ENCODE peak calls at places on chromosomes 5 and 9, in five cellular contexts. One of them, this sample, is unnamed.

GRCh38 chr5:149940077-149940574 is 4.5 kb downstream of the PDE6A start:
- DNase-seq in GM06990: peak
- DNase-seq in HL-60: peak
- DNase-seq in fibroblast of the aortic adventitia: peak
- DNase-seq in Peyer's patch: no peak
- DNase-seq in this sample: peak

GRCh38 chr5:141628175-141628788 is 8.4 kb downstream of the HDAC3 start:
- DNase-seq in Peyer's patch: no peak
- DNase-seq in HL-60: no peak
- DNase-seq in fibroblast of the aortic adventitia: peak
- DNase-seq in GM06990: no peak
- DNase-seq in this sample: no peak

GRCh38 chr9:117403848-117404247 is 11.0 kb downstream of the ASTN2 start:
- DNase-seq in fibroblast of the aortic adventitia: no peak
- DNase-seq in Peyer's patch: no peak
- DNase-seq in GM06990: no peak
- DNase-seq in HL-60: no peak
- DNase-seq in this sample: no peak

GRCh38 chr5:149611327-149611726 is 30.0 kb downstream of the ARHGEF37 start:
- DNase-seq in GM06990: no peak
- DNase-seq in fibroblast of the aortic adventitia: peak
- DNase-seq in HL-60: no peak
- DNase-seq in Peyer's patch: peak
- DNase-seq in this sample: peak

GRCh38 chr9:3906437-3907213 is 380.8 kb upstream of the RFX3 start:
- DNase-seq in GM06990: no peak
- DNase-seq in Peyer's patch: no peak
- DNase-seq in HL-60: no peak
- DNase-seq in fibroblast of the aortic adventitia: peak
- DNase-seq in this sample: peak

GRCh38 chr9:3736186-3736585 is 210.4 kb upstream of the RFX3 start:
- DNase-seq in Peyer's patch: no peak
- DNase-seq in HL-60: peak
- DNase-seq in GM06990: no peak
- DNase-seq in fibroblast of the aortic adventitia: peak
- DNase-seq in this sample: peak

GRCh38 chr5:121748690-121749089 is 103.0 kb upstream of the FTMT start:
- DNase-seq in GM06990: no peak
- DNase-seq in fibroblast of the aortic adventitia: no peak
- DNase-seq in HL-60: no peak
- DNase-seq in Peyer's patch: no peak
- DNase-seq in this sample: no peak

GRCh38 chr5:100584889-100585288 is 49.7 kb downstream of the FAM174A start:
- DNase-seq in Peyer's patch: no peak
- DNase-seq in HL-60: no peak
- DNase-seq in fibroblast of the aortic adventitia: no peak
- DNase-seq in GM06990: no peak
- DNase-seq in this sample: no peak

GRCh38 chr5:401216-402034 is 41.6 kb upstream of the EXOC3 start:
- DNase-seq in fibroblast of the aortic adventitia: no peak
- DNase-seq in Peyer's patch: peak
- DNase-seq in GM06990: no peak
- DNase-seq in HL-60: no peak
- DNase-seq in this sample: no peak

GRCh38 chr9:89319015-89319905 is 960 bp downstream of the SECISBP2 start:
- DNase-seq in HL-60: no peak
- DNase-seq in Peyer's patch: no peak
- DNase-seq in GM06990: no peak
- DNase-seq in fibroblast of the aortic adventitia: no peak
- DNase-seq in this sample: peak

GRCh38 chr5:76030343-76030742 is 52.8 kb upstream of the SV2C start:
- DNase-seq in fibroblast of the aortic adventitia: no peak
- DNase-seq in GM06990: no peak
- DNase-seq in HL-60: no peak
- DNase-seq in Peyer's patch: no peak
- DNase-seq in this sample: no peak

GRCh38 chr5:38765461-38765861 is 80.4 kb upstream of the OSMR start:
- DNase-seq in GM06990: no peak
- DNase-seq in Peyer's patch: no peak
- DNase-seq in fibroblast of the aortic adventitia: peak
- DNase-seq in HL-60: no peak
- DNase-seq in this sample: peak

GRCh38 chr9:81906656-81907055 is 21.6 kb upstream of the SPATA31D4 start:
- DNase-seq in Peyer's patch: no peak
- DNase-seq in GM06990: no peak
- DNase-seq in HL-60: no peak
- DNase-seq in fibroblast of the aortic adventitia: peak
- DNase-seq in this sample: no peak

GRCh38 chr5:158601118-158601517 is 498.6 kb downstream of the EBF1 start:
- DNase-seq in fibroblast of the aortic adventitia: no peak
- DNase-seq in GM06990: no peak
- DNase-seq in HL-60: no peak
- DNase-seq in Peyer's patch: no peak
- DNase-seq in this sample: no peak

GRCh38 chr5:139043127-139043905 is 154.9 kb downstream of the SIL1 start:
- DNase-seq in GM06990: no peak
- DNase-seq in fibroblast of the aortic adventitia: peak
- DNase-seq in Peyer's patch: no peak
- DNase-seq in HL-60: no peak
- DNase-seq in this sample: no peak

GRCh38 chr9:94717656-94718225 is 8.8 kb upstream of the AOPEP start:
- DNase-seq in HL-60: no peak
- DNase-seq in Peyer's patch: no peak
- DNase-seq in fibroblast of the aortic adventitia: peak
- DNase-seq in GM06990: no peak
- DNase-seq in this sample: peak
- H3K4me3 ChIP-seq in HL-60: no peak
- H3K4me3 ChIP-seq in Peyer's patch: no peak
- H3K4me3 ChIP-seq in fibroblast of the aortic adventitia: no peak
- H3K4me3 ChIP-seq in GM06990: no peak
- H3K4me3 ChIP-seq in this sample: no peak

GRCh38 chr9:19376931-19377330 is 3.1 kb downstream of the RPS6 start:
- DNase-seq in fibroblast of the aortic adventitia: no peak
- DNase-seq in Peyer's patch: no peak
- DNase-seq in GM06990: no peak
- DNase-seq in HL-60: no peak
- DNase-seq in this sample: no peak
- H3K4me3 ChIP-seq in fibroblast of the aortic adventitia: peak
- H3K4me3 ChIP-seq in Peyer's patch: no peak
- H3K4me3 ChIP-seq in GM06990: peak
- H3K4me3 ChIP-seq in HL-60: peak
- H3K4me3 ChIP-seq in this sample: no peak

DNA sequence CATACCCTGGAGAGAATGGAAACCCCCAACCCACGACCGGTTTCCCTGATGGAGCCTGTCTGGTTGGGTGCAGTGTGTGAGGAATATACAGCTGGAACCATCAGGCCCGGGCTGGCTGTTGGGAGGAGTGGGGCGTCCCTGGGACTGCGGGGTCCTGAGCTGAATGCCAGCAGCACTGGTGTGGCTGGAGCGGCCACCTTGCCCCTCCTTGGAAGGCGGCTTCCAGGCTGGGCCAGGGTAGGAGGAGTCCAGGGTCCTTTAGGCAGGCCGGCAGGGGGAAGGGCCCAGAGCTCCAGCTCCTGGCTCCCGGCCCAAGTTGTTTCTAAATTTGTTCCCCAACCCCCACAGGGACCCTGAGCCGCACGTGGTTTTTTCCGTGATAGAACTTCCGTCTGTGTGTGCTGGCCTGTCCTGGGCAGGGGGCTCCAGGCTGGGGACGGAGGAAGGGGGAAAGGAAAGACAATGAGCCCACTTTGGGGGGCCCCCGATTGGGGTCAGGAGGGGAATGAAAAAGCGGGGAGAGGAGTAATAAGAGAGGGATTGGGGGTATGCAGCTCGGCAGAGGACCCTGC is 683 bp upstream of the TOR4A start:
- DNase-seq in HL-60: peak
- DNase-seq in fibroblast of the aortic adventitia: peak
- DNase-seq in Peyer's patch: peak
- DNase-seq in GM06990: peak
- DNase-seq in this sample: peak
- H3K4me3 ChIP-seq in HL-60: peak
- H3K4me3 ChIP-seq in fibroblast of the aortic adventitia: peak
- H3K4me3 ChIP-seq in Peyer's patch: peak
- H3K4me3 ChIP-seq in GM06990: peak
- H3K4me3 ChIP-seq in this sample: peak

DNA sequence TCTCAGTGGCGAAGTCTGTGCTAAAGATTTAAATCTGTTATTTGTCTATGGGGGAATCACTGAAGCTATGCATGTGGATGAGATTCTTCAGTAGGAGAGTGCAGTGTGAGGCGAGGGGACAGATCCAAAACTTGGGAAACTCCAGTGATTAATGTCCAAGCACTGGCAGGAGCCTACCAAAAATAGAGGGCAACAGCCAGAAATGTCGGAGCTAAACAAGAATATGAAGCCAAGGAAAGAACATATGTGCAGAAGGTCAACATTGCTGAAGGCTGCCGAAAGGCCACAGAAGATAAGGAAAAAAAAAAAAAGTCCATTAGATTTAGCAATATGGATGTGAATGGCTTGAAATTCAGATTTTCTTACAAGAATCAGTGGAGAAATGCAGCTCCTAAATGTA is 61.8 kb downstream of the C6 start:
- DNase-seq in GM06990: no peak
- DNase-seq in Peyer's patch: no peak
- DNase-seq in fibroblast of the aortic adventitia: peak
- DNase-seq in HL-60: no peak
- DNase-seq in this sample: no peak
- H3K4me3 ChIP-seq in GM06990: no peak
- H3K4me3 ChIP-seq in Peyer's patch: no peak
- H3K4me3 ChIP-seq in fibroblast of the aortic adventitia: no peak
- H3K4me3 ChIP-seq in HL-60: no peak
- H3K4me3 ChIP-seq in this sample: no peak

DNA sequence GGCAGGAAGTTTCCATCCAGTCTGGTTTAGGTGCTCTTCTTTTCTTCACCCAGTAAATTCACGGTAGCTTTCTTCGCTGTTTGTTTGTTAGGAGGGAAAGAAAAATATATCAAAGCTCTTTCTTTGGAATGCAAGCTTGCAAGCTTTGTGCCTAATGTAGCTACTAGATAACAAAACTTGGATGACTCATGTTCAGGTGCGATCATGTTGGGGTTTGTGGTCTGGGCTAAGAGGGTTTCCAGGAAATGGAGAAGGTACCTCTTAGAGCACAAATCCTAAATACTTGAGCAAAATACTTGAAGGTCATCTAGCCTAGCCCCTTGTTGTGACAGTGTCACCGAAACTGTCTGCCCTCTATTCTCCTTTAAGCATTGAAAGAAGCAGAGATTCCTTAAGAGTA is 17.7 kb downstream of the SRP19 start:
- DNase-seq in Peyer's patch: no peak
- DNase-seq in HL-60: no peak
- DNase-seq in GM06990: no peak
- DNase-seq in fibroblast of the aortic adventitia: no peak
- DNase-seq in this sample: peak
- H3K4me3 ChIP-seq in Peyer's patch: no peak
- H3K4me3 ChIP-seq in HL-60: no peak
- H3K4me3 ChIP-seq in GM06990: no peak
- H3K4me3 ChIP-seq in fibroblast of the aortic adventitia: no peak
- H3K4me3 ChIP-seq in this sample: no peak

DNA sequence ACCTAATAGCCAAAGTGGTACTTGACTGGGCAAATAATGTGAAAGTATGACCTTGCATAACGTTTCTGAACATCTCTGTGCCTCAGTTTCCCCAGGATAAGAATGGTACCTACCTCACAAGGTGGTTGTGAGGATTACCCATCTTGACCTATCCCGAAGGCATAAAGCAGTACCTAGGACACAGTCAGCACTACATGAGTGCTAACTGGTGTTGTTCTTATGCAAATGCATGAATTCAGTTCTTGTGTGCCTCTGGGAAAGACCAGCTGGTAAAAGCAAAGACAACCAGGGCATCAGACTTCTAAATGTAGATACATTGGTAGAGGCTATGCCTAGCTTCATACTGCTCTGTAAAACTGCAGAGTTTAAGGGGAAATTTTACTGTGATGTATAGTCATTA is 21.8 kb upstream of the TMEM252 start:
- DNase-seq in GM06990: no peak
- DNase-seq in HL-60: no peak
- DNase-seq in fibroblast of the aortic adventitia: no peak
- DNase-seq in Peyer's patch: no peak
- DNase-seq in this sample: no peak
- H3K4me3 ChIP-seq in GM06990: no peak
- H3K4me3 ChIP-seq in HL-60: no peak
- H3K4me3 ChIP-seq in fibroblast of the aortic adventitia: no peak
- H3K4me3 ChIP-seq in Peyer's patch: no peak
- H3K4me3 ChIP-seq in this sample: no peak

GRCh38 chr5:119387900-119388618 is 32.2 kb downstream of the TNFAIP8 start:
- DNase-seq in GM06990: no peak
- DNase-seq in HL-60: no peak
- DNase-seq in Peyer's patch: no peak
- DNase-seq in fibroblast of the aortic adventitia: no peak
- DNase-seq in this sample: no peak

GRCh38 chr5:119393201-119393691 is 37.4 kb downstream of the TNFAIP8 start:
- DNase-seq in HL-60: no peak
- DNase-seq in Peyer's patch: no peak
- DNase-seq in GM06990: no peak
- DNase-seq in fibroblast of the aortic adventitia: peak
- DNase-seq in this sample: peak

GRCh38 chr5:119386945-119387344 is 31.1 kb downstream of the TNFAIP8 start:
- DNase-seq in GM06990: no peak
- DNase-seq in Peyer's patch: no peak
- DNase-seq in fibroblast of the aortic adventitia: peak
- DNase-seq in HL-60: no peak
- DNase-seq in this sample: peak

GRCh38 chr5:119388619-119389190 is 32.9 kb downstream of the TNFAIP8 start:
- DNase-seq in GM06990: no peak
- DNase-seq in HL-60: no peak
- DNase-seq in fibroblast of the aortic adventitia: no peak
- DNase-seq in Peyer's patch: no peak
- DNase-seq in this sample: no peak

DNA sequence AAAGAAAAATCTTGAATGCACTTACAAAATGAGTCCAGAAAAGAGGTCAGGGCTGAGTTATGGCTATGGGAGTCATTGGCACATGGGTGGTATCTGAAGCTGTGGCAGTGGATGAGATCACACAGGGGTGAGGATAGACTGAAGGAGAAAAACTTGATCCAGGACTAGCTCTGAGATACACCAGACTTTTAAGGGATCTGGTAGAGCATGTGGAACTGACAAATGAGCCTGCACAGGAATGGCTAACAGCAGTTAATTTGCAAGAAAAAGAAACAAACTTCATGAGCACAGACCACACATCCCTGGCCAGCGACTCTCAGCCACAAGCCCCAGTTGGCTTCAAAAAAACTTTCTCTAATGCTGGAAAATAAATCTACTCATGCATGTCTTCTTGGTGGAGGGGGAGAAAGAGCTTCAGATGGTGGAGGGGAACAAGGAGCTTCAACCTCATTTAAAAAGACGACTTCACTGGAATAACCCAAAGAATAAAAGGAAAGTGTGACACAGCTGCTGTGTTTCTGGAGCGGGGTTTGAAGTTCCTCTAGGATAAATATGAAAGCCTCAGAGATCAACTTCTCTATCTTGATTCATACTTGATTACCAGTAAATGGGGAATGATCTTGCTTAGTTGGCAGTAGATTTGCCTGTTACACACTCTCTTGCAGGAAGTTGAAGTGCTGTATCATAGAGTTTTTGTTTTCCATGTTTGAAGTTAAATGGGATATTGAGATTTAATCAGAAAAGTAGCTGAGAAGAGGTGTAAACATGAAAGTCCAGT is 33.7 kb downstream of the TNFAIP8 start:
- DNase-seq in fibroblast of the aortic adventitia: peak
- DNase-seq in Peyer's patch: no peak
- DNase-seq in GM06990: no peak
- DNase-seq in HL-60: no peak
- DNase-seq in this sample: peak
- H3K4me3 ChIP-seq in fibroblast of the aortic adventitia: no peak
- H3K4me3 ChIP-seq in Peyer's patch: no peak
- H3K4me3 ChIP-seq in GM06990: no peak
- H3K4me3 ChIP-seq in HL-60: no peak
- H3K4me3 ChIP-seq in this sample: no peak

GRCh38 chr5:112717506-112718082 is 20.1 kb upstream of the APC start:
- DNase-seq in fibroblast of the aortic adventitia: peak
- DNase-seq in Peyer's patch: no peak
- DNase-seq in GM06990: no peak
- DNase-seq in HL-60: no peak
- DNase-seq in this sample: no peak
- H3K4me3 ChIP-seq in fibroblast of the aortic adventitia: no peak
- H3K4me3 ChIP-seq in Peyer's patch: no peak
- H3K4me3 ChIP-seq in GM06990: no peak
- H3K4me3 ChIP-seq in HL-60: no peak
- H3K4me3 ChIP-seq in this sample: no peak

This sample was measured in fibroblast of villous mesenchyme.